ENCODE peak calls at places on chromosomes 12 and 14, in four cellular contexts. One of them, this sample, is unnamed.

GRCh38 chr12:110079477-110080400 is 31.4 kb upstream of the C12orf76 start:
- DNase-seq in cerebellar cortex: no peak
- DNase-seq in HEK293T: no peak
- DNase-seq in dorsolateral prefrontal cortex: peak; percentile 84
- DNase-seq in this sample: no peak

GRCh38 chr12:84150226-84150625 is 762.4 kb downstream of the SLC6A15 start:
- DNase-seq in HEK293T: no peak
- DNase-seq in cerebellar cortex: no peak
- DNase-seq in dorsolateral prefrontal cortex: no peak
- DNase-seq in this sample: no peak

GRCh38 chr12:2384533-2385328 is 331.9 kb downstream of the CACNA1C start:
- DNase-seq in HEK293T: no peak
- DNase-seq in dorsolateral prefrontal cortex: no peak
- DNase-seq in cerebellar cortex: no peak
- DNase-seq in this sample: no peak

GRCh38 chr14:24095196-24096068 is 1.3 kb downstream of the PCK2 start:
- DNase-seq in cerebellar cortex: peak; percentile 40
- DNase-seq in HEK293T: peak; percentile 25
- DNase-seq in dorsolateral prefrontal cortex: no peak
- DNase-seq in this sample: no peak

GRCh38 chr12:71183018-71183417 is 25.2 kb upstream of the TSPAN8 start:
- DNase-seq in dorsolateral prefrontal cortex: no peak
- DNase-seq in cerebellar cortex: no peak
- DNase-seq in HEK293T: no peak
- DNase-seq in this sample: no peak

GRCh38 chr14:45426685-45427282 is 173.8 kb upstream of the MIS18BP1 start:
- DNase-seq in HEK293T: peak; percentile 45
- DNase-seq in dorsolateral prefrontal cortex: no peak
- DNase-seq in cerebellar cortex: peak; percentile 18
- DNase-seq in this sample: peak; percentile 46

GRCh38 chr14:76844223-76844622 is 18.0 kb downstream of the LRRC74A start:
- DNase-seq in dorsolateral prefrontal cortex: peak; percentile 54
- DNase-seq in HEK293T: no peak
- DNase-seq in cerebellar cortex: no peak
- DNase-seq in this sample: no peak

GRCh38 chr14:41022932-41023331 is 583.7 kb upstream of the LRFN5 start:
- DNase-seq in dorsolateral prefrontal cortex: no peak
- DNase-seq in HEK293T: no peak
- DNase-seq in cerebellar cortex: no peak
- DNase-seq in this sample: no peak

GRCh38 chr14:68463705-68464104 is 329.2 kb downstream of the ZFP36L1 start:
- DNase-seq in cerebellar cortex: no peak
- DNase-seq in dorsolateral prefrontal cortex: no peak
- DNase-seq in HEK293T: no peak
- DNase-seq in this sample: no peak

GRCh38 chr12:122950276-122950675 is 16.0 kb downstream of the ABCB9 start:
- DNase-seq in dorsolateral prefrontal cortex: no peak
- DNase-seq in cerebellar cortex: no peak
- DNase-seq in HEK293T: no peak
- DNase-seq in this sample: no peak

GRCh38 chr12:51323317-51323960 is 535 bp downstream of the BIN2 start:
- DNase-seq in cerebellar cortex: no peak
- DNase-seq in dorsolateral prefrontal cortex: no peak
- DNase-seq in HEK293T: no peak
- DNase-seq in this sample: no peak